ENCODE peak calls at places on chromosomes 13 and 19, in six cellular contexts. V is naive thymus-derived CD4-positive, alpha-beta T cell; M is gastrocnemius medialis; B is GM12864; U is left lung; W is BJ. I is an unnamed sample.

GRCh38 chr19:2273356-2274184 is 8.4 kb downstream of the PEAK3 start:
- DNase-seq in U (peak), M (no peak), V (peak), B (peak), W (no peak), I (no peak)

GRCh38 chr13:24208314-24208713 is 47.8 kb downstream of the SPATA13 start:
- DNase-seq in B (no peak), W (no peak), M (no peak), V (no peak), U (no peak), I (peak)

GRCh38 chr13:110297011-110297410 is 9.9 kb downstream of the COL4A1 start:
- DNase-seq in B (no peak), W (no peak), V (no peak), U (no peak), M (no peak), I (no peak)

GRCh38 chr19:18377026-18377425 is 8.9 kb upstream of the GDF15 start:
- DNase-seq in U (no peak), W (no peak), M (no peak), V (no peak), B (no peak), I (no peak)

GRCh38 chr13:34174671-34175145 is 356.8 kb downstream of the RFC3 start:
- DNase-seq in U (no peak), B (no peak), M (no peak), W (peak), V (no peak), I (no peak)

GRCh38 chr13:42354246-42355117 is 82.5 kb downstream of the AKAP11 start:
- DNase-seq in W (no peak), M (no peak), U (no peak), V (no peak), B (peak), I (peak)

GRCh38 chr19:47107201-47107952 is 6.2 kb downstream of the ZC3H4 start:
- DNase-seq in M (no peak), B (no peak), U (no peak), W (no peak), V (no peak), I (no peak)

GRCh38 chr19:54462713-54463530 is 656 bp downstream of the LENG9 start:
- DNase-seq in U (peak), W (no peak), B (no peak), M (peak), V (peak), I (peak)

GRCh38 chr19:2777952-2778683 is 5.0 kb downstream of the SGTA start:
- DNase-seq in W (no peak), U (no peak), V (no peak), M (no peak), B (no peak), I (no peak)

GRCh38 chr13:27621116-27621365 is 651 bp upstream of the POLR1D start:
- DNase-seq in U (no peak), M (no peak), B (no peak), V (no peak), W (no peak), I (no peak)

GRCh38 chr19:44677019-44677809 is 5.9 kb downstream of the CEACAM19 start:
- DNase-seq in V (no peak), U (no peak), W (peak), B (no peak), M (no peak), I (no peak)

GRCh38 chr13:111650626-111651025 is 330.2 kb downstream of the TEX29 start:
- DNase-seq in W (no peak), V (no peak), B (no peak), U (no peak), M (no peak), I (no peak)

GRCh38 chr19:5686647-5687359 is 3.3 kb upstream of the RPL36 start:
- DNase-seq in W (peak), M (peak), U (peak), V (peak), B (peak), I (peak)

GRCh38 chr13:98549006-98549727 is 27.7 kb downstream of the STK24 start:
- DNase-seq in B (no peak), V (no peak), U (no peak), W (peak), M (no peak), I (peak)

GRCh38 chr13:25906211-25906661 is 145.6 kb downstream of the SHISA2 start:
- DNase-seq in V (peak), W (no peak), M (no peak), U (no peak), B (no peak), I (no peak)

GRCh38 chr13:29294869-29295268 is 300.6 kb downstream of the SLC7A1 start:
- DNase-seq in W (no peak), M (no peak), B (no peak), V (no peak), U (no peak), I (no peak)

GRCh38 chr13:42361701-42362100 is 89.7 kb downstream of the AKAP11 start:
- DNase-seq in U (no peak), W (no peak), M (no peak), B (no peak), V (no peak), I (no peak)

GRCh38 chr19:10961073-10961762 is 388 bp downstream of the SMARCA4 start:
- DNase-seq in M (no peak), B (no peak), W (no peak), V (no peak), U (no peak), I (no peak)

GRCh38 chr13:48819889-48820288 is 155.8 kb upstream of the FNDC3A start:
- DNase-seq in U (no peak), W (no peak), V (no peak), B (no peak), M (no peak), I (no peak)

GRCh38 chr19:12015015-12015752 is 20.3 kb downstream of the ZNF433 start:
- DNase-seq in B (no peak), V (no peak), W (no peak), U (no peak), M (no peak), I (no peak)

GRCh38 chr19:13033819-13034611 is 38.7 kb downstream of the NFIX start:
- DNase-seq in W (no peak), M (peak), V (no peak), B (no peak), U (peak), I (no peak)

GRCh38 chr13:108742681-108743080 is 113.3 kb downstream of the MYO16 start:
- DNase-seq in U (no peak), V (no peak), M (no peak), W (no peak), B (no peak), I (no peak)

GRCh38 chr13:62483774-62484173 is 1068.1 kb upstream of the PCDH20 start:
- DNase-seq in V (no peak), B (no peak), M (no peak), W (no peak), U (no peak), I (no peak)

GRCh38 chr13:23715762-23716235 is 145.6 kb downstream of the TNFRSF19 start:
- DNase-seq in U (peak), V (no peak), B (no peak), M (no peak), W (no peak), I (no peak)

GRCh38 chr13:41004875-41005693 is 14.0 kb downstream of the ELF1 start:
- DNase-seq in U (no peak), V (peak), M (no peak), B (peak), W (no peak), I (no peak)

GRCh38 chr13:113863511-113864302 is at the start of gene GAS6:
- DNase-seq in U (peak), M (peak), B (no peak), W (no peak), V (no peak), I (no peak)
- H3K4me3 ChIP-seq in U (peak), M (peak), B (peak), W (peak), V (no peak), I (peak)

GRCh38 chr19:35134601-35135091 is at the start of gene LGI4:
- DNase-seq in M (no peak), W (no peak), V (no peak), B (no peak), U (no peak), I (no peak)

GRCh38 chr19:35135389-35135909 is 590 bp upstream of the LGI4 start:
- DNase-seq in V (no peak), M (peak), W (no peak), U (peak), B (no peak), I (no peak)

GRCh38 chr19:35132254-35132653 is 2.6 kb downstream of the LGI4 start:
- DNase-seq in U (no peak), M (no peak), V (no peak), W (no peak), B (no peak), I (no peak)

GRCh38 chr19:35136231-35136630 is 1.4 kb upstream of the LGI4 start:
- DNase-seq in U (no peak), M (no peak), V (no peak), W (no peak), B (no peak), I (no peak)

GRCh38 chr19:35133826-35134225 is 1.0 kb downstream of the LGI4 start:
- DNase-seq in V (no peak), B (no peak), W (no peak), M (no peak), U (no peak), I (no peak)
- H3K4me3 ChIP-seq in V (no peak), B (no peak), W (no peak), M (peak), U (no peak), I (no peak)

GRCh38 chr13:53110181-53110580 is 81.6 kb downstream of the OLFM4 start:
- DNase-seq in B (no peak), M (no peak), V (no peak), U (peak), W (no peak), I (no peak)
- H3K4me3 ChIP-seq in B (no peak), M (no peak), V (no peak), U (no peak), W (no peak), I (no peak)

GRCh38 chr13:55673910-55674309 is 1466.8 kb upstream of the PRR20A start:
- DNase-seq in U (no peak), V (no peak), M (no peak), W (no peak), B (no peak), I (no peak)
- H3K4me3 ChIP-seq in U (no peak), V (no peak), M (no peak), W (no peak), B (no peak), I (no peak)

GRCh38 chr19:35713904-35714440 is 3.8 kb upstream of the KMT2B start:
- DNase-seq in U (no peak), B (no peak), V (no peak), W (no peak), M (no peak), I (no peak)

GRCh38 chr19:35714601-35715354 is 3.0 kb upstream of the KMT2B start:
- DNase-seq in M (no peak), W (no peak), B (no peak), V (no peak), U (no peak), I (no peak)

GRCh38 chr19:35716735-35716984 is 1.1 kb upstream of the KMT2B start:
- DNase-seq in W (no peak), B (no peak), V (no peak), M (no peak), U (no peak), I (no peak)

GRCh38 chr19:35715981-35716734 is 1.6 kb upstream of the KMT2B start:
- DNase-seq in W (no peak), V (no peak), B (no peak), M (peak), U (peak), I (no peak)

GRCh38 chr19:35715355-35715809 is 2.4 kb upstream of the KMT2B start:
- DNase-seq in U (no peak), B (no peak), W (no peak), V (no peak), M (no peak), I (no peak)
- H3K4me3 ChIP-seq in U (no peak), B (peak), W (no peak), V (no peak), M (no peak), I (no peak)

DNA sequence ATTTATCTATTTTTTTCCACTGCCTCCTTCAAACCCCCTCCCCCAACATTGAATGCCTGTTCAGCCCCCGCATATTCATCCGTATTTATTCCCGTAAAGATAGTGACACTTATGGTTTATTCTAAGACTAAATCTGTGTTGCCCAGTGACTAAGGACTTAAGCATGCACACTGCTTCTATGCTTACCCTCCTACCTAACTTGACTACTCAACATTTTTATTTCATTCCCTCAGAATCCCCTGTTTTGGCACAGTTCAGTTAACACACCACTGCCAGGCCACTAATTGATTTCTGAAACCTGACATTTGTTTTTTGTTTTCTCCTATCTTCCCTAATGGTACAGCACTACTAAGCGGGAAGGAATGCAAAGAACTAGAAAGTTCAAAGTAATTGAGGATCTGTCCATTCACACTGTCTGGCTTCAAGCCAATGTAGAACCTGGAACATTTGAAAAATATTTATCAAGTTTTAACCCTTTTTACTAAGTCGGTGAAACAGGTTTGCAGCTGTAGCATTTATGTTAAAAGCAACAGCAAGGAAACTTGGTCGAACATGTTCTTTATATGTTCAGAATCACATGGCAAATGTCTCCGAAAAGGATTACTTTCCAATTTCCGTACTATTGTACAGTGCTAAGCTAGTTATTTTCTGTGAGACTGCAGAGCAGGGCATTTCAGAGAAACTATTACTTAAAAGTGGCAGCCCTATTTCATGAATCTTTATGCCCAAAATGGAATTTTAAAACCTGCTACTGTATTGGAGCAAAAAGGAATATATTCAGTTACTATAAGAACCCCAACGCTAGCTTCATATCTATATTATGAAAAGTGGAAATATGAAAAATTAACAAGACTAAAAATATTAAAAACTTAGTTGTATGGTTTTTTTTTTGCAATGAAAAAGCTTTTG is 2.5 kb upstream of the KLF5 start:
- DNase-seq in V (no peak), W (no peak), M (no peak), B (no peak), U (no peak), I (peak)
- H3K4me3 ChIP-seq in V (no peak), W (no peak), M (no peak), B (no peak), U (no peak), I (no peak)

GRCh38 chr13:65155861-65156260 is 2074.3 kb downstream of the PCDH9 start:
- DNase-seq in V (no peak), U (no peak), M (no peak), W (no peak), B (no peak), I (no peak)

GRCh38 chr13:65159803-65160202 is 2070.3 kb downstream of the PCDH9 start:
- DNase-seq in M (no peak), W (no peak), U (no peak), B (no peak), V (no peak), I (no peak)

GRCh38 chr13:65149687-65150086 is 2080.4 kb downstream of the PCDH9 start:
- DNase-seq in V (no peak), W (no peak), B (no peak), M (no peak), U (peak), I (no peak)

DNA sequence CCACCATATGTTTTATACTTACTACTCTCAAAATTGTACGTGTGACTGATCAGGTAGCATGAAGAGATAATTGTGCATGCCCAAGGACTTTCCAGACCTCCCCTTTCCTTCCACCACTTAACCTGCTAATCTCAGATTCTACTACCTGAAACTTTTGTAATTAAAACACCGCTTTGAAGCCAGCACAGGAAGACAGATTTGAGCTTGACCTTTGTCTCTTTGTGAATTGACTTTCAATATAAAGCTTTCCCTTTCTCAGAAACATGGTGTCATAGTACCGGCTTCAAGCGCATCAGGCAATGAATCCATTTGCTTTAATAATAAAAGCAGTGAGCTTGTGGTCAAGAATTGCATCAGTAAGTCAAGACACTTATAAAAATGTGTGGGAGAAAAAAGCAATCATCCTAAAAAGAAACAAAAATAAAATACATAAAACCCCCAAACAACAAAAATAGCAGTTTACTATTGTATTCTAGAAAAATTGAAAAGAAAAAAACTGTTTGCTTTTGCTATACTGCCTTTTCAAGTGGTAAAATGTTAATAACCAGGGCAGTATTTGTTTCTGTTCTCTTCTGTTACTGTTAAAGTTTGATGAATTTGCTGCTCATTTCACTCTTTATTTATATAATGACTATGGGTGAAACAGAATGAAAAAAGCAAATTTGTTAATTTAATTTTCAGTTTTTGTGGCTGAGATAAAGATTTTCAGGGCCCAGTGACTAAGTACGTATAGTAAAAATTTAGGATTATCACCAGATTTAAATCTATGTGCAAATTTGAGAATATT is 2075.3 kb downstream of the PCDH9 start:
- DNase-seq in V (no peak), U (no peak), B (no peak), M (no peak), W (no peak), I (no peak)
- H3K4me3 ChIP-seq in V (no peak), U (no peak), B (no peak), M (no peak), W (no peak), I (no peak)

DNA sequence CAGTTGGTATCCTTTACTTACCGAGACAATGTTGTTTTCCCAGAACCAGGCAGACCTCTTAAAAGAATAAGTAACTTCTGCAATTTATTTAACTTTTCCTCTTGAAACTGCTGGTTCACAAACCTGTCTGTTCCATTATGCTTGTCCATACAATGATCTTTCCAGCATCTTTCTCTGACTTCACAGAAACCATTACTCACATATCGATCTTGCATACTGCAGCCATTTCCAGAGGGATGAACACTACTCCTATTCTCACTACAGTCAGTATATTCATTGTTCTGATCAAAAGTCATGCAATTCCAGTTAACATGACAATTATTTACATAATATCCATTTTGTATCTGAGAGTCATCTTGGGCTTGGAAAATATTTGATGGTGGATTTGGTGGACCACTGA is 2.8 kb downstream of the N4BP2L2 start:
- DNase-seq in W (no peak), M (no peak), U (no peak), B (no peak), V (no peak), I (no peak)
- H3K4me3 ChIP-seq in W (no peak), M (peak), U (no peak), B (no peak), V (peak), I (no peak)

GRCh38 chr19:48554385-48555091 is 2.6 kb downstream of the SULT2B1 start:
- DNase-seq in W (no peak), U (no peak), M (no peak), V (no peak), B (no peak), I (no peak)

GRCh38 chr19:48556163-48556562 is 4.2 kb downstream of the SULT2B1 start:
- DNase-seq in W (no peak), U (no peak), M (no peak), V (no peak), B (no peak), I (no peak)

GRCh38 chr19:48551437-48552302 is at the start of gene SULT2B1:
- DNase-seq in U (peak), B (no peak), W (no peak), V (no peak), M (no peak), I (no peak)

GRCh38 chr19:48552406-48553322 is 692 bp downstream of the SULT2B1 start:
- DNase-seq in B (no peak), W (no peak), M (no peak), V (no peak), U (no peak), I (no peak)

DNA sequence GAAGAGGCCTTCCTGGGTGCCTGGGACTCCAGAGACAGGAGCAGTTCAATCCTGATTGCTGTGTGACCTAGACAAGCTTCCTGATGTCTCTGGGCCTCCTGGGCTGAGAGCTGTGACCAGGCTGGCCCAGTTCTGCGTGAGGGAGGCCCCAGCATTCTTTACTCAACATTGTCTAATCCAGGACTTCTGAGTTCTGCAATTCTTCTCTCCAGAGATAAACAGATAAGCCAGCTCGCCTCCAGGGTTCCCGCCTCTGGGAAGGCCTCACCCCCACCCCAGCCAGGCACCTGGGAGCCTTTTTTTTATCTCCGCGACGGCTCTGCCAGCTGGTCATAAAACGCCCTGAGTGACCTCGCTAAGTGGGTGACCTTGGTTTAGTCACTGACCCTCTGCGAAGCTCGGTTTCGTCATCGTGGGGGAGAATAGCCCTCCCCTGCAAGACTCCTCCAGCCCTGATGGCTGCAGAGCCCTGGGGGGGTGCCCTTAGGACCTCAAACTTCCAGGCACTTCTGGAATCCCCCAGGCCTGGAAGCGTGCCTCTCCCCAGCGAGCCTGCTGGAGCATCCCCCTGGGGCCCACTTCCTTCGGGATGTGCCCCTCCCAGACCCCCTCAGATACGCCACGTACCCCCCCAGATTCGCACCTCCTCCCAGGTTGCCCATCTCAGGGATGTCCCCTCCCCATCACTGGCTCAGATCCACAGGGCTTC is 1.9 kb downstream of the SULT2B1 start:
- DNase-seq in U (no peak), V (no peak), B (no peak), M (no peak), W (peak), I (peak)
- H3K4me3 ChIP-seq in U (no peak), V (no peak), B (no peak), M (no peak), W (no peak), I (no peak)